ENCODE peak calls at places on chromosomes 16 and 17, in six cellular contexts. K is heart right ventricle; T is CD8-positive, alpha-beta T cell; S is progenitor cell of endocrine pancreas; O is AG04450; M is D721Med. A is an unnamed sample.
A peak's percentile ranks its signal among the peaks of the same experiment; 100 is the strongest.

GRCh38 chr17:44840936-44841335 is 6.7 kb upstream of the HIGD1B start:
- DNase-seq in K (no peak), T (no peak), S (no peak), O (no peak), M (no peak), A (no peak)

GRCh38 chr17:42578282-42578869 is 847 bp upstream of the PSMC3IP start:
- DNase-seq in K (peak; percentile 67), T (peak; percentile 73), S (peak; percentile 72), O (no peak), M (peak; percentile 75), A (peak; percentile 81)

GRCh38 chr16:85124636-85125346 is 12.5 kb upstream of the CIBAR2 start:
- DNase-seq in K (no peak), T (no peak), S (no peak), O (no peak), M (no peak), A (no peak)

GRCh38 chr17:57999496-58000017 is 7.5 kb downstream of the SRSF1 start:
- DNase-seq in K (no peak), T (no peak), S (no peak), O (peak; percentile 57), M (no peak), A (peak; percentile 27)

GRCh38 chr17:83199500-83200201 is 120.2 kb downstream of the METRNL start:
- DNase-seq in K (peak; percentile 53), T (peak; percentile 46), S (no peak), O (no peak), M (no peak), A (no peak)

GRCh38 chr16:20409398-20410152 is at the start of gene ACSM5:
- DNase-seq in K (peak; percentile 60), T (no peak), S (no peak), O (no peak), M (no peak), A (no peak)

GRCh38 chr16:85394511-85395206 is 218.5 kb upstream of the GSE1 start:
- DNase-seq in K (peak; percentile 6), T (no peak), S (no peak), O (no peak), M (no peak), A (peak; percentile 6)

GRCh38 chr17:16943541-16944333 is 28.2 kb downstream of the TNFRSF13B start:
- DNase-seq in K (no peak), T (no peak), S (no peak), O (no peak), M (no peak), A (no peak)

GRCh38 chr16:62751218-62751617 is 715.0 kb upstream of the CDH8 start:
- DNase-seq in K (no peak), T (no peak), S (no peak), O (no peak), M (no peak), A (no peak)

GRCh38 chr17:81502471-81503017 is 10.1 kb downstream of the ACTG1 start:
- DNase-seq in K (no peak), T (no peak), S (no peak), O (no peak), M (no peak), A (no peak)

GRCh38 chr16:87305505-87306391 is 11.4 kb downstream of the C16orf95 start:
- DNase-seq in K (no peak), T (no peak), S (no peak), O (peak; percentile 23), M (no peak), A (no peak)

GRCh38 chr17:50564916-50565315 is 4.4 kb downstream of the CACNA1G start:
- DNase-seq in K (peak; percentile 73), T (no peak), S (no peak), O (no peak), M (no peak), A (no peak)

GRCh38 chr16:66131895-66132294 is 234.6 kb upstream of the CDH5 start:
- DNase-seq in K (no peak), T (no peak), S (no peak), O (no peak), M (no peak), A (no peak)

GRCh38 chr16:81313731-81314602 is 795 bp upstream of the GAN start:
- DNase-seq in K (no peak), T (no peak), S (no peak), O (no peak), M (no peak), A (peak; percentile 24)

GRCh38 chr16:56960681-56961281 is 969 bp upstream of the CETP start:
- DNase-seq in K (no peak), T (no peak), S (no peak), O (no peak), M (no peak), A (no peak)

DNA sequence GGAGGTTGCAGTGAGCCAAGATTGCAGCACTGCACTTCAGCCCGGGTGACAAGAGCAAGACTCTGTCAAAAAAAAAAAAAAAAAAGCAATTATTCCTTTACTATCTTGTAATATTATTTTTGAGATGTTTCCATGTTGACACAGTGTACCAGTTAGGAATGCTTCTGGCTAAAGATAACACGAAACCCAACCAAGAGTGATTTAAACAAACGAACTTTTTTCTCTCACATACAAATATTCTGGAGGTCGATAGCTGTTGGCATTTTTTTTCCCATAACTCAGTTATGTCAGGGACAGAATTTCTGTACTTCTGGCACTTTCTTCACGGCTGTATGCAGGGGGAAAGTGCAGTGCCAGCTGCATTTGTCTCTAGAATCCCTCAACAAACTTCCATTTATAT is 9.9 kb upstream of the PPM1D start:
- DNase-seq in K (no peak), T (no peak), S (no peak), O (no peak), M (no peak), A (no peak)
- TF ChIP-seq CTCF in K (no peak), T (no peak), S (no peak), O (no peak), M (no peak), A (no peak)

DNA sequence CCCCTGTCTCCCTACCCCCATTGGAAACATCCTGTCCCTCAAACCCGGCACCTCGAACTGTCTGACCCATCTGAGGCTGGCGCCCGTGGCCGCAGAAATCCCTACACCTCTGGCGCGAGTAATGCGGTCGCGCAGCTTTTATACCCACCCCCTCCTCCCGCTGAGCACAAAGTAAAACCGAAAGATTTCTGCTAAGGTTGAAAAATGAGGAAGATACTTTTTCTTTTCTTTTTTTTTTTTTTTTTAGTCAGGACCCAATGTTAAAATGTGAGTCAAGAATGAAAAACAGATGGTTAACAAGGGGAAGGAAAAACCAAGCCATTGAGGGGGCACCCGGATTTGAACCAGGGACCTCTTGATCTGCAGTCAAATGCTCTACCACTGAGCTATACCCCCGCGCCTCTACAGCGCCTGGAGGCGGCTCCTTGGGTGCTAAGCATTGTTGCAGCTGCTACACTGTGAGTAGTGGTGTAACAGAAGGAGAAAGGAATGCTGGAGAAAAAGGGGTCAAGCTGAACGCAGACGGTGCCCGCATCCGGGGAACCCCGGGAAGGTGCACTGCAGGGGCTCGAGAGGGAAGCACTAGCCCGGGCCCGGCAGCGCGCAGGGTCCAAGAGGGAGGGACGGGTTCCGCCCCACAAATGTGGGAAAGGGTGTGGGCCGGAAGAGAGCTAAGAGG is 751 bp upstream of the LASP1 start:
- DNase-seq in K (peak; percentile 85), T (peak; percentile 88), S (peak; percentile 94), O (peak; percentile 77), M (peak; percentile 57), A (peak; percentile 96)
- TF ChIP-seq CTCF in K (no peak), T (no peak), S (peak; percentile 9), O (peak; percentile 36), M (peak; percentile 69), A (no peak)

GRCh38 chr16:54939537-54940278 is 9.0 kb downstream of the IRX5 start:
- DNase-seq in K (no peak), T (no peak), S (no peak), O (no peak), M (no peak), A (peak; percentile 72)

GRCh38 chr16:54938351-54939346 is 8.0 kb downstream of the IRX5 start:
- DNase-seq in K (no peak), T (no peak), S (no peak), O (no peak), M (no peak), A (peak; percentile 37)

GRCh38 chr16:54936086-54936978 is 5.7 kb downstream of the IRX5 start:
- DNase-seq in K (peak; percentile 35), T (no peak), S (peak; percentile 39), O (no peak), M (no peak), A (peak; percentile 69)

GRCh38 chr16:54936979-54937672 is 6.5 kb downstream of the IRX5 start:
- DNase-seq in K (peak; percentile 52), T (no peak), S (peak; percentile 56), O (no peak), M (no peak), A (peak; percentile 83)

DNA sequence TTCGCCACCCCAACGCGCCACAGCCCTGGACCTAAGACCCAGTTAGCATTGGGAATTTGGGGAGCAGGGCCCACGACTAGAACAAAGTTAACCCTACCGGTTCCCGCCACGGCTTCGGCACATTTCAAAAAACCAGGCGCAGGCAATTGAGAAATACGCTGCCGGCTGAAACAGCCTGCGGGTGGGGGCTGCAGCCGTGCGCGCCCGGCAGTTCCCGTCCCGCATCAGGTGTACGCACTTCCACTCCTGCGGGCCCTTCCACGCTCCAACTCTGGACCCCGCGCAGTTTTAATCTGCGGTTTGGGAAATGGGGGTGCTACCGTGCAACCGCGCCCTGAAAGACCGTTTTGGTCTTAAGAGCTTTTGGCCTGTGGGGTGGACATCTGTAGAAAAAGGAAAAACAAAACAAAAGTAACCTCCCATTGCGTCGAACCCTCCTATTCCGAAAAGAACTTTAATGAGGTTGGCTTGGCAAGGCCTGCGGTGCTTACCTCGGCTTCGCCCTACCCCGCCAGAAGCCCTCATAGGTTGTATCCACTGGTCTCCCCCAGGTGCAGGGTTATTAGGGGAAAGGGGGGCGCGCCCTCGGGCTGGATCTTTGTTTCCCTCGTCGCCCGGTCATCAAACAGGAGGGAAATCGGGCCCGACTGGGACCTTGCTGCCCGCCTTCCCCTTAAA is 7.1 kb downstream of the IRX5 start:
- DNase-seq in K (no peak), T (no peak), S (no peak), O (no peak), M (no peak), A (peak; percentile 21)
- TF ChIP-seq CTCF in K (no peak), T (no peak), S (peak; percentile 4), O (no peak), M (no peak), A (no peak)

GRCh38 chr17:73498854-73499597 is 145.2 kb downstream of the SDK2 start:
- DNase-seq in K (no peak), T (no peak), S (no peak), O (no peak), M (no peak), A (no peak)

GRCh38 chr17:73503560-73503959 is 140.7 kb downstream of the SDK2 start:
- DNase-seq in K (no peak), T (no peak), S (no peak), O (no peak), M (no peak), A (no peak)

GRCh38 chr17:73498176-73498575 is 146.1 kb downstream of the SDK2 start:
- DNase-seq in K (no peak), T (no peak), S (no peak), O (no peak), M (no peak), A (no peak)

GRCh38 chr17:73497721-73498120 is 146.5 kb downstream of the SDK2 start:
- DNase-seq in K (no peak), T (no peak), S (no peak), O (no peak), M (no peak), A (no peak)

DNA sequence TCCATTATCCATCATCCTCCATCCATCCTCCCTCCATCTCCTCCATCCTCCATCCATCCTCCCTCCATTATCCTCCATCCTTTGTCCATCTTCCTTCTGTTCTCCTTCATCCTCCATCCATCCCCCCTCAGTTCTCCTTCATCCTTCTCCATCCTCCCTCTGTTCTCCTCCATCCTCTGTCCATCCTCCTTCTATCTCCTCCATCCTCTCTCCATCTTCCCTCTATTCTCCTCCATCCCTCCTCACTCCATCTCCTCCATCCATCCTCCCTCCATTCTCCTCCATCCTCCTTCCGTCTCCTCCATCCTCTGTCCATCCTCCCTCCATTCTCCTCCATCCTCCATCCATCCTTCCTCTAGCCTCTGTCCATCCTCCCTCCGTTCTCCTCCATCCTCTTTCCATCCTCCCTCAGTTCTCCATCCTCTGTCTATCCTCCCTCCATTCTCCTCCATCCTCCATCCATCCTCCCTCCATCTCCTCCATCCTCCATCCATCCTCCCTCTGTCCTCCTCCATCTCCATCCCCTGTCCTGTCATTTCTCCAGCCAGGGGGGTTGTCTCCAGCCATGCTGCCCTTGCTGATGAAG is 143.7 kb downstream of the SDK2 start:
- DNase-seq in K (no peak), T (no peak), S (no peak), O (no peak), M (no peak), A (no peak)
- TF ChIP-seq CTCF in K (no peak), T (no peak), S (no peak), O (no peak), M (no peak), A (no peak)

A was measured in nephron progenitor cell.